ENCODE peak calls at places on chromosomes 12 and 14, in seven cellular contexts. W is T-helper 2 cell, Y is sciatic nerve, P is T-helper 9 cell, A is pulmonary artery endothelial cell, X is activated T-cell treated with anti-CD3 and anti-CD28 coated beads for 48 hours, G is SW480. K is an unnamed sample.

GRCh38 chr14:102659797-102660196 is 67.3 kb downstream of the RCOR1 start:
- DNase-seq in W (no peak), Y (no peak), P (no peak), A (no peak), X (no peak), G (no peak), K (no peak)

GRCh38 chr12:111069886-111070285 is 149.5 kb upstream of the MYL2 start:
- DNase-seq in W (no peak), Y (no peak), P (no peak), A (no peak), X (no peak), G (no peak), K (no peak)

GRCh38 chr12:124776126-124776513 is 87.5 kb downstream of the SCARB1 start:
- DNase-seq in W (no peak), Y (no peak), P (no peak), A (no peak), X (no peak), G (no peak), K (no peak)

GRCh38 chr14:85313801-85314207 is 216.1 kb upstream of the FLRT2 start:
- DNase-seq in W (no peak), Y (no peak), P (no peak), A (no peak), X (no peak), G (no peak), K (no peak)

GRCh38 chr12:57250956-57251355 is at the start of gene STAC3:
- DNase-seq in W (no peak), Y (no peak), P (no peak), A (no peak), X (no peak), G (no peak), K (no peak)

GRCh38 chr12:131167334-131167733 is 213.6 kb downstream of the ADGRD1 start:
- DNase-seq in W (no peak), Y (no peak), P (no peak), A (no peak), X (no peak), G (no peak), K (no peak)

GRCh38 chr12:99153283-99153682 is 494.3 kb upstream of the GARIN6 start:
- DNase-seq in W (no peak), Y (no peak), P (no peak), A (no peak), X (no peak), G (no peak), K (no peak)

GRCh38 chr12:6452245-6452731 is 446 bp downstream of the TAPBPL start:
- DNase-seq in W (no peak), Y (no peak), P (no peak), A (no peak), X (no peak), G (no peak), K (no peak)

GRCh38 chr12:68505915-68506314 is 104.8 kb upstream of the RAP1B start:
- DNase-seq in W (no peak), Y (no peak), P (no peak), A (no peak), X (no peak), G (no peak), K (no peak)

K was measured in glomerular endothelial cell.